ENCODE peak calls at places on chromosomes 5 and 9, in six cellular contexts. M is HCT116, Y is A549, T is breast epithelium, H is Peyer's patch, B is ovary. Z is an unnamed sample.

GRCh38 chr9:16712800-16713199 is 157.7 kb downstream of the BNC2 start:
- DNase-seq in T (no peak), H (no peak), M (no peak), Y (no peak), B (no peak), Z (no peak)

GRCh38 chr9:116592926-116593325 is 94.2 kb upstream of the TRIM32 start:
- DNase-seq in B (no peak), Y (no peak), T (no peak), M (no peak), H (no peak), Z (no peak)

GRCh38 chr5:68060382-68060781 is 155.2 kb upstream of the PIK3R1 start:
- DNase-seq in H (no peak), M (no peak), T (no peak), B (no peak), Y (no peak), Z (no peak)

GRCh38 chr9:127970401-127971313 is 10.1 kb downstream of the EEIG1 start:
- DNase-seq in Y (no peak), M (no peak), T (no peak), B (peak), H (peak), Z (no peak)

GRCh38 chr5:126871441-126871840 is 94.5 kb downstream of the LMNB1 start:
- DNase-seq in B (no peak), Y (no peak), H (no peak), M (no peak), T (no peak), Z (no peak)

GRCh38 chr9:109426621-109427402 is 71.3 kb downstream of the PTPN3 start:
- DNase-seq in Y (no peak), M (no peak), T (no peak), B (no peak), H (no peak), Z (no peak)

GRCh38 chr9:96040591-96041461 is 165.3 kb downstream of the ERCC6L2 start:
- DNase-seq in H (no peak), B (no peak), Y (peak), M (no peak), T (no peak), Z (peak)

GRCh38 chr9:126275386-126276001 is 51.1 kb upstream of the MVB12B start:
- DNase-seq in Y (no peak), T (no peak), H (no peak), B (no peak), M (no peak), Z (no peak)

GRCh38 chr5:65173130-65173525 is 308.6 kb downstream of the ADAMTS6 start:
- DNase-seq in B (no peak), Y (no peak), M (no peak), T (no peak), H (no peak), Z (no peak)

GRCh38 chr5:375336-375920 is 53.9 kb downstream of the AHRR start:
- DNase-seq in B (no peak), M (no peak), T (peak), H (no peak), Y (no peak), Z (no peak)

GRCh38 chr5:1175801-1176472 is 25.5 kb upstream of the SLC6A19 start:
- DNase-seq in H (peak), T (no peak), Y (no peak), M (no peak), B (no peak), Z (no peak)

GRCh38 chr5:52989025-52989780 is at the start of gene ITGA2:
- DNase-seq in M (peak), H (peak), T (peak), Y (peak), B (peak), Z (peak)

GRCh38 chr9:134243778-134244467 is 79.6 kb upstream of the RNU6ATAC start:
- DNase-seq in Y (no peak), B (no peak), M (no peak), H (no peak), T (no peak), Z (peak)

DNA sequence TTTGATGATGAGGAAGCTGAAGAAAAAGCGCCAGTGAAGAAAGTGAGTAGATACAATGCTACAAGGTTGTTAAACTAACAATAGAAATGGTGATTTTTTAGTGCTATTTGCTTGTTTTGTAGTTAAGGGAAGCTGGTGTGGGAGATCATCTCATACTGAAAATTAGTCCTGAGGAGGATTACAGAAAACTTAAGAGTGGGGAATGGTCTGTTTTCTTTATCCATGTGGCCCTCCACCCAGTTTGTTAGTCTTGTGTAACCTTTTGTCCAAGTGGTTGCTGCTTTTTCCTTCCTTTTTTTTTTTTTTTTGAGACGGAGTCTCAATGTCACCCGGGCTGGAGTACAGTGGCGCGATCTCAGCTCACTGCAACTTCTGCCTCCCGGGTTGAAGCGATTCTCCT is 12.5 kb downstream of the NPM1 start:
- DNase-seq in T (no peak), Y (no peak), M (no peak), H (no peak), B (no peak), Z (no peak)
- TF ChIP-seq POLR2A in T (no peak), Y (no peak), M (no peak), H (no peak), B (no peak), Z (no peak)

GRCh38 chr5:113293068-113293571 is 141.7 kb downstream of the TSSK1B start:
- DNase-seq in B (peak), H (no peak), Y (no peak), T (no peak), M (no peak), Z (no peak)

GRCh38 chr5:113292535-113292934 is 142.3 kb downstream of the TSSK1B start:
- DNase-seq in B (no peak), M (no peak), H (no peak), T (no peak), Y (no peak), Z (no peak)

GRCh38 chr5:113293613-113294340 is 141.0 kb downstream of the TSSK1B start:
- DNase-seq in Y (no peak), M (no peak), B (peak), T (no peak), H (no peak), Z (no peak)

GRCh38 chr5:113295111-113295539 is 139.7 kb downstream of the TSSK1B start:
- DNase-seq in Y (no peak), M (no peak), H (no peak), B (no peak), T (no peak), Z (no peak)

GRCh38 chr5:113294341-113295110 is 140.3 kb downstream of the TSSK1B start:
- DNase-seq in Y (peak), H (peak), B (peak), T (peak), M (peak), Z (peak)
- TF ChIP-seq POLR2A in Y (no peak), H (peak), B (peak), T (peak), M (peak), Z (peak)

DNA sequence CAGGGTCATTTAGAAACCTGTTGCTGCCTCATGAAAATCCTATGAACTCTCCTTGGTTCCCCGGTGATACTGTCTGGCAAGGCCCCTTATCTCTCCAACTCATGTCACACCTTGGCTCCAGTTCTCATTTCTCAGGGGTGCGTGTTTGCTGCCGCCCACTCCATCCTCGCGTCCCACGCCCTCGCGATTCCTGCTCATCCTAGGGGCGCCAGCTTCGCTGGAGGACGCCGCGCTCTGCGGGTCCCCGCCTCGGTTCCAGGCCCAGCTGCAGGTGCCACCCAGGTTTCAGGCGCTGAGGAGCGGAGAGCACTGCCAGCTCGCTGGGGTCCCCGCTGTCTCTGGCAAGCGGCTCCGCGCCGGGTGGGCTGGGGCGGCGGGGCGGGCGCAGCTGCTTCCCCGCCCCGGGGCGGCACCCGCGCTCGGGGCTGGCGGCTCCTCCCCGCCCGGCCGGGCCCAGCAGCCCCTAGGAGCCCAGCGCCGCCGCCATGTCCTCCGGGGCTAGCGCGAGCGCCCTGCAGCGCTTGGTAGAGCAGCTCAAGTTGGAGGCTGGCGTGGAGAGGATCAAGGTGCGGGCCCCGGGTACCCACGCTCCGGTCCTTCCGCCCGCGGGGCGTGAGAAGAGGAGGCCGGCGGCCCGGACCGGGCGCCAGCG is at the start of gene GNG10:
- DNase-seq in Y (peak), M (no peak), B (peak), H (peak), T (no peak), Z (peak)
- TF ChIP-seq POLR2A in Y (peak), M (no peak), B (no peak), H (peak), T (no peak), Z (no peak)

GRCh38 chr5:149406203-149406978 is 27.3 kb upstream of the IL17B start:
- DNase-seq in Y (no peak), T (peak), B (peak), M (no peak), H (no peak), Z (no peak)
- TF ChIP-seq POLR2A in Y (no peak), T (peak), B (peak), M (no peak), H (peak), Z (peak)

GRCh38 chr5:175319199-175319598 is 124.8 kb downstream of the DRD1 start:
- DNase-seq in H (no peak), Y (no peak), B (no peak), T (no peak), M (no peak), Z (no peak)
- TF ChIP-seq POLR2A in H (no peak), Y (no peak), B (no peak), T (no peak), M (no peak), Z (no peak)

DNA sequence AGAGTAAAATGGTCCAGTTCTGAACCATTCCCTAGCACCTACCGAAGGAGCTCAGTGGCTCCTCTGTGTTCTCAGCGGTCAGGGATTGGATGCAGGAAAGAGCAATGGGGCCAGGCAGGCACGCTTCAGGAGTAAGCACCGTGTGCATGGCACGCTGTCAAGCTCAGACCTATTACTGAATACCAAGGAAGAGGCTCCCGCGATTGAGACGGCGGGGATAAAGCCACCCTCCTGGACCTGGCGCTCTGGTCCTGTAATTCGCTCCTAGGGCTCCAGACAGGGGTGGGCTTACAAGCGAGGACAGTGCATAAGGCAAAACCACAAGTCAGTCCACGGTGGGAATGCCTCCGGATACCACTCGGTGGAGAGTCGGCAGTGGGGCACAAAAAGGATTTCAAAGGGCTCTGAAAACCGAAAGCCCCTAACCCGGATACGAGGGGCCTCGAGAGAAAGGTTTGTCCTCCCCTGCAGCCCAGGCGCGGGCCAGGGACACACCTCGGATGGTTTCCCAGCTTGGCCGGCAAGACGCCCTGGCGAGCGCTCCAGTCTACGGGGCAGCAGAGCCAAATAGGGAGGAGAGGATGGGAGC is 981 bp downstream of the OXCT1 start:
- DNase-seq in M (no peak), Y (no peak), H (no peak), T (peak), B (peak), Z (peak)
- TF ChIP-seq POLR2A in M (no peak), Y (no peak), H (no peak), T (no peak), B (no peak), Z (no peak)

DNA sequence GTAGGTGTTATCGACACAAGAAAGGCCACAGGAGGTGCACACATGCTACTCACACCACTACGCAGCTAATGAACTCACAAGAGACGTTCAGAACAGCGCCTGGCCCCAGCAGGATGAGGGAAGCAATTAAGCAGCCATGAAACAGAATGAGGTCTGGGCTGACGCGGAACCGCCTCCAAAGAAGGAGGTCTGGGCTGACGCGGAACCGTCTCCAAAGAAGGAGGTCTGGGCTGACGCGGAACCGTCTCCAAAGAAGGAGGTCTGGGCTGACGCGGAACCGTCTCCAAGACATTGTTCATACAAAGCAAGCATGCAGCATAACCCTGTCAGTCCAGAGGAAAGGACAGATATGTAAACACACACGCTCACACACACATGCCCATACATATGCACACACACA is 63.2 kb upstream of the ZNF354A start:
- DNase-seq in M (no peak), Y (no peak), B (no peak), H (no peak), T (no peak), Z (no peak)
- TF ChIP-seq POLR2A in M (no peak), Y (no peak), B (no peak), H (no peak), T (no peak), Z (no peak)